ENCODE peak calls at places on chromosome 18, in seven cellular contexts. Z is HCT116, U is HEK293T, H is K562, C is WTC11, R is HepG2, N is GM12878. F is an unnamed sample.

GRCh38 chr18:39359636-39360035 is 1794.0 kb upstream of the CELF4 start:
- DNase-seq in U (no peak), R (no peak), H (no peak), C (no peak), Z (no peak), N (no peak), F (no peak)

GRCh38 chr18:25019946-25020345 is 332.0 kb downstream of the ZNF521 start:
- DNase-seq in Z (no peak), R (no peak), C (no peak), U (no peak), N (no peak), H (no peak), F (no peak)

GRCh38 chr18:22344908-22345670 is 72.6 kb downstream of the CTAGE1 start:
- DNase-seq in Z (no peak), R (no peak), C (no peak), H (no peak), U (no peak), N (no peak), F (no peak)

GRCh38 chr18:23270999-23271680 is 135.9 kb downstream of the CABLES1 start:
- DNase-seq in H (no peak), C (no peak), N (no peak), Z (no peak), R (no peak), U (no peak), F (no peak)

GRCh38 chr18:55106906-55107305 is 147.6 kb upstream of the CCDC68 start:
- DNase-seq in Z (no peak), R (no peak), H (no peak), U (no peak), C (no peak), N (no peak), F (no peak)

GRCh38 chr18:22900558-22901183 is 32.5 kb upstream of the RBBP8 start:
- DNase-seq in Z (no peak), H (no peak), U (no peak), R (no peak), N (no peak), C (no peak), F (no peak)

GRCh38 chr18:9362869-9363268 is 28.3 kb downstream of the TWSG1 start:
- DNase-seq in H (no peak), Z (no peak), U (no peak), C (no peak), R (no peak), N (no peak), F (no peak)

GRCh38 chr18:61992285-61992684 is 99.5 kb upstream of the RNF152 start:
- DNase-seq in R (peak; percentile 13), U (no peak), Z (peak; percentile 35), C (no peak), N (no peak), H (no peak), F (no peak)

GRCh38 chr18:35271656-35272055 is 18.4 kb downstream of the ZSCAN30 start:
- DNase-seq in N (no peak), U (no peak), C (no peak), Z (no peak), R (no peak), H (no peak), F (no peak)

GRCh38 chr18:68454511-68455228 is 260.2 kb downstream of the TMX3 start:
- DNase-seq in N (no peak), R (no peak), Z (no peak), H (no peak), C (no peak), U (no peak), F (no peak)

GRCh38 chr18:61942072-61942471 is 49.3 kb upstream of the RNF152 start:
- DNase-seq in H (no peak), N (no peak), C (no peak), Z (no peak), U (no peak), R (no peak), F (no peak)

GRCh38 chr18:33804258-33804657 is 226.2 kb downstream of the ASXL3 start:
- DNase-seq in Z (no peak), N (no peak), U (peak; percentile 70), C (no peak), R (no peak), H (no peak), F (no peak)

GRCh38 chr18:7789853-7790552 is 222.9 kb downstream of the PTPRM start:
- DNase-seq in N (no peak), R (peak; percentile 31), U (peak; percentile 29), Z (peak; percentile 29), H (no peak), C (peak; percentile 27), F (peak; percentile 29)

GRCh38 chr18:35311506-35311905 is 21.5 kb upstream of the ZSCAN30 start:
- DNase-seq in C (no peak), N (no peak), H (no peak), U (no peak), R (no peak), Z (no peak), F (no peak)

GRCh38 chr18:46677609-46678470 is 20.8 kb upstream of the LOXHD1 start:
- DNase-seq in H (no peak), C (no peak), Z (peak; percentile 2), N (no peak), R (no peak), U (no peak), F (no peak)

GRCh38 chr18:35076556-35076955 is 35.3 kb downstream of the MAPRE2 start:
- DNase-seq in R (no peak), C (no peak), N (no peak), U (no peak), H (no peak), Z (no peak), F (no peak)

GRCh38 chr18:11859282-11859797 is 8.1 kb downstream of the CHMP1B start:
- DNase-seq in U (no peak), C (no peak), R (no peak), H (no peak), N (no peak), Z (no peak), F (peak; percentile 33)

GRCh38 chr18:28725876-28726275 is 548.9 kb upstream of the CDH2 start:
- DNase-seq in N (no peak), C (no peak), Z (no peak), R (no peak), U (no peak), H (no peak), F (no peak)
- TF ChIP-seq SP1 in N (no peak), C (no peak), Z (no peak), R (no peak), U (no peak), H (no peak), F (no peak)

DNA sequence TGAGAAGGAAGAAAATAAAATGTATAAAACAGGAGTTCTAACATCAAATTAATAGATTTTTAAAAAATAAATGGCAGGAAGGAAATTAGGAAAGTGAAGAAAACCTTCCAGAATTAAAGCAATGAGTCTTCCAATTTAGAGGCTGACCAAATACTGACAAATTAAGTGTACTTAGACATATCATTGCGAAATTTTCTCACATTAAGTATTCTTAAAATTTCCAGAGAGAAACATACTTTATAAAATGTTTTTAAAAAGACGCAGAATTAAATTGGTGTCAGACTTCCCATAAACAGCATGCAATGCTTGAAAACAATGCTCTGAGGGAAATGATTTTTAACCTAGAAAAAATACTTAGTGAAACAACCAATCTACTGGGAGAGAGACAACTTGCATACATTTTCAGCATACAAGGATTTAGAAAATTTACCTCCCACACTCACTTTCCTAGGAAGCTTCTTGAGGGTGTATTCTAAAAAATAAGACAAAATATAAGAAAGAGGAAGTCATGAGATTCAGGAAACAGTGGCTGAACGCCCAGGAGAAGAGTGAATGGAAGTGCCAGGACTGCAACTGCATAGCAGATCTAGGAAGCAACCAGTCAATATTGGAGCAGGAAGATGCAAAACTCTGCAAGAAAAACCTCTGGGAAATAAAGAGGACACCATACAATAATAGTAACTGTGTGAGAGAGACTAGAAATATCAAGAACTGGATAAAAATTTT is 339.9 kb downstream of the ADCYAP1 start:
- DNase-seq in H (no peak), C (no peak), N (no peak), U (no peak), R (no peak), Z (no peak), F (no peak)
- TF ChIP-seq SP1 in H (no peak), C (no peak), N (no peak), U (no peak), R (no peak), Z (no peak), F (no peak)

GRCh38 chr18:43949291-43949690 is 672.0 kb upstream of the SYT4 start:
- DNase-seq in N (no peak), H (no peak), Z (no peak), U (no peak), C (no peak), R (no peak), F (no peak)

GRCh38 chr18:43952398-43952797 is 675.1 kb upstream of the SYT4 start:
- DNase-seq in U (no peak), Z (no peak), R (no peak), H (no peak), C (no peak), N (no peak), F (no peak)

DNA sequence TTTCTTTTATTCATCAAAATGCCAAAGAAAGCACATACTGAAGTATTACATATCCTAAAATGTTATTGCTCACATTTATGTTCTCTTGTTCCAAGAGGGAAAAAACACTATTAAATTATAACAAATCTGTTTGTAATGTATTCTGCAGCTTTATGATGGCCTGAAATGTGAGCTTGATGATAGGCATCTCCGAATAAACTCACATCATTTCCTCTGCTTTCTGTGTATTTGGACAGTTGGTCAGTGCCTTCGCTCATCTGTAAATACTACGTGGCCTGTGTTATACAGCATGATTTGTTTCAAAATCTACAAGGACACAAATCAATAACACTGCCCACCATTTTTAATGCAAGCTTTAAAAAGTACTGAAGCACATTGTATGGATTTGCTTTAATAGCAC is 672.8 kb upstream of the SYT4 start:
- DNase-seq in U (no peak), C (no peak), Z (no peak), R (no peak), N (no peak), H (no peak), F (no peak)
- TF ChIP-seq SP1 in U (no peak), C (no peak), Z (no peak), R (no peak), N (no peak), H (no peak), F (no peak)

GRCh38 chr18:48621240-48621639 is 82.4 kb downstream of the CTIF start:
- DNase-seq in R (no peak), U (no peak), Z (no peak), H (no peak), C (no peak), N (no peak), F (no peak)

GRCh38 chr18:48621815-48622555 is 83.2 kb downstream of the CTIF start:
- DNase-seq in H (no peak), Z (no peak), N (no peak), R (no peak), C (no peak), U (no peak), F (no peak)

GRCh38 chr18:48616484-48617255 is 77.8 kb downstream of the CTIF start:
- DNase-seq in Z (no peak), N (no peak), H (no peak), C (no peak), U (no peak), R (no peak), F (no peak)

GRCh38 chr18:48619016-48619415 is 80.2 kb downstream of the CTIF start:
- DNase-seq in N (no peak), H (no peak), U (no peak), Z (no peak), R (no peak), C (no peak), F (no peak)

DNA sequence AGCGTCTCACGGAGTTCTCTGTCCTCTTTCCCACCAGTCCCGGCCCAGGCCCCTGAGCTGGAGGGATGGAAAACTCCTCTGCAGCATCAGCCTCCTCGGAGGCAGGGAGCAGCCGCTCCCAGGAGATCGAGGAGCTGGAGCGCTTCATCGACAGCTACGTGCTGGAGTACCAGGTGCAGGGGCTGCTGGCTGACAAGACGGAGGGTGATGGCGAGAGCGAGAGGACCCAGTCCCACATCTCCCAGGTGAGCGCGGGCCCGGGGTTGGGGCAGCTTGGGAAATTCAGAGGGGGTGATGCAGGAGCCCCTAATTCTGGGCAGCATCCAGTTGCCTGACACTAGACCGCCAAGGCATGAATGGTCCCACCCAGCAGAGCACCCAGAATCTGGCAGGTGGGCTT is 80.7 kb downstream of the CTIF start:
- DNase-seq in U (no peak), C (no peak), H (no peak), N (no peak), Z (no peak), R (no peak), F (no peak)
- TF ChIP-seq SP1 in U (no peak), C (no peak), H (no peak), N (no peak), Z (no peak), R (no peak), F (no peak)

F was measured in H1.